ENCODE peak calls at places on chromosomes 2 and 18, in ten cellular contexts. One of them, this sample, is unnamed.

GRCh38 chr2:150618215-150618905 is 130.9 kb upstream of the RND3 start:
- DNase-seq in T-helper 1 cell: no peak
- DNase-seq in GM13976: no peak
- DNase-seq in NCI-H345: no peak
- DNase-seq in GF-D8: no peak
- DNase-seq in IMR-90: peak; percentile 22
- DNase-seq in H54: no peak
- DNase-seq in upper lobe of right lung: no peak
- DNase-seq in activated CD4-positive, CD25-positive, alpha-beta regulatory T cell treated with anti-CD3 and anti-CD28 coated beads, Interleukin-2, amount 50 U/mL, for 16 hours: no peak
- DNase-seq in RKO: no peak
- DNase-seq in this sample: no peak

GRCh38 chr2:24957976-24958375 is 13.8 kb downstream of the DNAJC27 start:
- DNase-seq in GM13976: no peak
- DNase-seq in RKO: no peak
- DNase-seq in activated CD4-positive, CD25-positive, alpha-beta regulatory T cell treated with anti-CD3 and anti-CD28 coated beads, Interleukin-2, amount 50 U/mL, for 16 hours: no peak
- DNase-seq in NCI-H345: no peak
- DNase-seq in IMR-90: no peak
- DNase-seq in upper lobe of right lung: no peak
- DNase-seq in T-helper 1 cell: no peak
- DNase-seq in H54: no peak
- DNase-seq in GF-D8: no peak
- DNase-seq in this sample: no peak

GRCh38 chr2:169363027-169363569 is 764 bp upstream of the LRP2 start:
- DNase-seq in GM13976: no peak
- DNase-seq in H54: no peak
- DNase-seq in NCI-H345: no peak
- DNase-seq in GF-D8: no peak
- DNase-seq in RKO: no peak
- DNase-seq in activated CD4-positive, CD25-positive, alpha-beta regulatory T cell treated with anti-CD3 and anti-CD28 coated beads, Interleukin-2, amount 50 U/mL, for 16 hours: no peak
- DNase-seq in IMR-90: no peak
- DNase-seq in upper lobe of right lung: no peak
- DNase-seq in T-helper 1 cell: no peak
- DNase-seq in this sample: no peak

GRCh38 chr2:76640905-76641304 is 881.3 kb downstream of the LRRTM4 start:
- DNase-seq in GF-D8: no peak
- DNase-seq in activated CD4-positive, CD25-positive, alpha-beta regulatory T cell treated with anti-CD3 and anti-CD28 coated beads, Interleukin-2, amount 50 U/mL, for 16 hours: no peak
- DNase-seq in H54: no peak
- DNase-seq in T-helper 1 cell: no peak
- DNase-seq in NCI-H345: no peak
- DNase-seq in IMR-90: no peak
- DNase-seq in RKO: peak; percentile 5
- DNase-seq in upper lobe of right lung: no peak
- DNase-seq in GM13976: no peak
- DNase-seq in this sample: no peak

GRCh38 chr2:15170068-15170775 is 390.9 kb downstream of the NBAS start:
- DNase-seq in IMR-90: no peak
- DNase-seq in upper lobe of right lung: no peak
- DNase-seq in GF-D8: no peak
- DNase-seq in T-helper 1 cell: no peak
- DNase-seq in GM13976: no peak
- DNase-seq in RKO: no peak
- DNase-seq in activated CD4-positive, CD25-positive, alpha-beta regulatory T cell treated with anti-CD3 and anti-CD28 coated beads, Interleukin-2, amount 50 U/mL, for 16 hours: no peak
- DNase-seq in NCI-H345: no peak
- DNase-seq in H54: peak; percentile 37
- DNase-seq in this sample: no peak

GRCh38 chr2:217248312-217248935 is 388.6 kb upstream of the TNP1 start:
- DNase-seq in IMR-90: peak; percentile 74
- DNase-seq in RKO: no peak
- DNase-seq in H54: no peak
- DNase-seq in GF-D8: no peak
- DNase-seq in activated CD4-positive, CD25-positive, alpha-beta regulatory T cell treated with anti-CD3 and anti-CD28 coated beads, Interleukin-2, amount 50 U/mL, for 16 hours: no peak
- DNase-seq in upper lobe of right lung: peak; percentile 72
- DNase-seq in NCI-H345: peak; percentile 92
- DNase-seq in GM13976: peak; percentile 55
- DNase-seq in T-helper 1 cell: no peak
- DNase-seq in this sample: no peak

GRCh38 chr2:128714285-128714684 is 395.6 kb upstream of the HS6ST1 start:
- DNase-seq in T-helper 1 cell: no peak
- DNase-seq in H54: no peak
- DNase-seq in RKO: no peak
- DNase-seq in GF-D8: peak; percentile 6
- DNase-seq in upper lobe of right lung: no peak
- DNase-seq in activated CD4-positive, CD25-positive, alpha-beta regulatory T cell treated with anti-CD3 and anti-CD28 coated beads, Interleukin-2, amount 50 U/mL, for 16 hours: no peak
- DNase-seq in NCI-H345: no peak
- DNase-seq in IMR-90: no peak
- DNase-seq in GM13976: no peak
- DNase-seq in this sample: no peak

GRCh38 chr2:189305291-189305943 is 125.9 kb upstream of the COL5A2 start:
- DNase-seq in GF-D8: no peak
- DNase-seq in NCI-H345: no peak
- DNase-seq in upper lobe of right lung: no peak
- DNase-seq in IMR-90: peak; percentile 68
- DNase-seq in activated CD4-positive, CD25-positive, alpha-beta regulatory T cell treated with anti-CD3 and anti-CD28 coated beads, Interleukin-2, amount 50 U/mL, for 16 hours: no peak
- DNase-seq in GM13976: no peak
- DNase-seq in H54: no peak
- DNase-seq in RKO: peak; percentile 18
- DNase-seq in T-helper 1 cell: no peak
- DNase-seq in this sample: no peak

GRCh38 chr18:24539866-24540604 is 79.6 kb downstream of the HRH4 start:
- DNase-seq in T-helper 1 cell: no peak
- DNase-seq in upper lobe of right lung: no peak
- DNase-seq in GF-D8: no peak
- DNase-seq in NCI-H345: no peak
- DNase-seq in IMR-90: no peak
- DNase-seq in RKO: no peak
- DNase-seq in GM13976: no peak
- DNase-seq in H54: no peak
- DNase-seq in activated CD4-positive, CD25-positive, alpha-beta regulatory T cell treated with anti-CD3 and anti-CD28 coated beads, Interleukin-2, amount 50 U/mL, for 16 hours: no peak
- DNase-seq in this sample: no peak

GRCh38 chr2:217183471-217183870 is 323.6 kb upstream of the TNP1 start:
- DNase-seq in GF-D8: no peak
- DNase-seq in H54: no peak
- DNase-seq in IMR-90: no peak
- DNase-seq in RKO: no peak
- DNase-seq in activated CD4-positive, CD25-positive, alpha-beta regulatory T cell treated with anti-CD3 and anti-CD28 coated beads, Interleukin-2, amount 50 U/mL, for 16 hours: no peak
- DNase-seq in upper lobe of right lung: no peak
- DNase-seq in T-helper 1 cell: no peak
- DNase-seq in NCI-H345: no peak
- DNase-seq in GM13976: no peak
- DNase-seq in this sample: no peak

GRCh38 chr2:44330801-44331200 is 30.5 kb downstream of the PREPL start:
- DNase-seq in upper lobe of right lung: no peak
- DNase-seq in T-helper 1 cell: no peak
- DNase-seq in NCI-H345: no peak
- DNase-seq in GM13976: no peak
- DNase-seq in H54: no peak
- DNase-seq in GF-D8: no peak
- DNase-seq in RKO: no peak
- DNase-seq in activated CD4-positive, CD25-positive, alpha-beta regulatory T cell treated with anti-CD3 and anti-CD28 coated beads, Interleukin-2, amount 50 U/mL, for 16 hours: no peak
- DNase-seq in IMR-90: peak; percentile 41
- DNase-seq in this sample: no peak

GRCh38 chr2:45851111-45851510 is 199.6 kb downstream of the PRKCE start:
- DNase-seq in GM13976: no peak
- DNase-seq in T-helper 1 cell: no peak
- DNase-seq in NCI-H345: no peak
- DNase-seq in H54: no peak
- DNase-seq in activated CD4-positive, CD25-positive, alpha-beta regulatory T cell treated with anti-CD3 and anti-CD28 coated beads, Interleukin-2, amount 50 U/mL, for 16 hours: no peak
- DNase-seq in GF-D8: no peak
- DNase-seq in RKO: no peak
- DNase-seq in IMR-90: no peak
- DNase-seq in upper lobe of right lung: no peak
- DNase-seq in this sample: no peak

GRCh38 chr2:1431886-1432400 is 18.7 kb downstream of the TPO start:
- DNase-seq in IMR-90: no peak
- DNase-seq in H54: no peak
- DNase-seq in GM13976: no peak
- DNase-seq in T-helper 1 cell: no peak
- DNase-seq in RKO: no peak
- DNase-seq in activated CD4-positive, CD25-positive, alpha-beta regulatory T cell treated with anti-CD3 and anti-CD28 coated beads, Interleukin-2, amount 50 U/mL, for 16 hours: no peak
- DNase-seq in upper lobe of right lung: no peak
- DNase-seq in NCI-H345: no peak
- DNase-seq in GF-D8: no peak
- DNase-seq in this sample: no peak

GRCh38 chr2:239068411-239068810 is 220.5 kb downstream of the TWIST2 start:
- DNase-seq in H54: no peak
- DNase-seq in T-helper 1 cell: no peak
- DNase-seq in GF-D8: no peak
- DNase-seq in NCI-H345: no peak
- DNase-seq in upper lobe of right lung: no peak
- DNase-seq in GM13976: no peak
- DNase-seq in RKO: no peak
- DNase-seq in activated CD4-positive, CD25-positive, alpha-beta regulatory T cell treated with anti-CD3 and anti-CD28 coated beads, Interleukin-2, amount 50 U/mL, for 16 hours: no peak
- DNase-seq in IMR-90: no peak
- DNase-seq in this sample: no peak

GRCh38 chr2:71798266-71799012 is 345.1 kb downstream of the DYSF start:
- DNase-seq in H54: peak; percentile 53
- DNase-seq in upper lobe of right lung: no peak
- DNase-seq in RKO: peak; percentile 47
- DNase-seq in T-helper 1 cell: no peak
- DNase-seq in GF-D8: no peak
- DNase-seq in IMR-90: peak; percentile 10
- DNase-seq in activated CD4-positive, CD25-positive, alpha-beta regulatory T cell treated with anti-CD3 and anti-CD28 coated beads, Interleukin-2, amount 50 U/mL, for 16 hours: no peak
- DNase-seq in GM13976: peak; percentile 66
- DNase-seq in NCI-H345: no peak
- DNase-seq in this sample: peak; percentile 54